ENCODE peak calls at places on chromosomes 11 and 22, in six cellular contexts. P, E, H, J, Y and A are unnamed samples.

GRCh38 chr22:20725987-20726558 is 47.8 kb upstream of the SERPIND1 start:
- DNase-seq in P (no peak), E (peak; percentile 42), H (no peak), J (no peak), Y (no peak), A (no peak)

GRCh38 chr22:29481265-29482000 is 1.4 kb downstream of the NEFH start:
- DNase-seq in P (no peak), E (peak; percentile 4), H (no peak), J (no peak), Y (no peak), A (no peak)

GRCh38 chr11:9802291-9802861 is 138.5 kb downstream of the SWAP70 start:
- DNase-seq in P (no peak), E (peak; percentile 96), H (peak; percentile 83), J (no peak), Y (no peak), A (no peak)

GRCh38 chr11:77592727-77593126 is 3.0 kb downstream of the AQP11 start:
- DNase-seq in P (no peak), E (no peak), H (no peak), J (no peak), Y (no peak), A (no peak)

GRCh38 chr11:118448294-118448693 is 12.0 kb downstream of the KMT2A start:
- DNase-seq in P (no peak), E (peak; percentile 59), H (peak; percentile 33), J (no peak), Y (no peak), A (no peak)

GRCh38 chr22:36881504-36882245 is 20.9 kb downstream of the NCF4 start:
- DNase-seq in P (no peak), E (no peak), H (no peak), J (no peak), Y (no peak), A (no peak)

GRCh38 chr22:27554106-27554814 is 247.3 kb downstream of the MN1 start:
- DNase-seq in P (no peak), E (peak; percentile 31), H (no peak), J (no peak), Y (no peak), A (no peak)

GRCh38 chr11:18741783-18742182 is 15.8 kb upstream of the IGSF22 start:
- DNase-seq in P (no peak), E (no peak), H (no peak), J (no peak), Y (no peak), A (no peak)

GRCh38 chr11:131712897-131713296 is 342.5 kb downstream of the NTM start:
- DNase-seq in P (no peak), E (no peak), H (no peak), J (no peak), Y (no peak), A (no peak)

GRCh38 chr11:62505112-62505783 is 41.4 kb downstream of the AHNAK start:
- DNase-seq in P (no peak), E (no peak), H (no peak), J (no peak), Y (no peak), A (no peak)

GRCh38 chr11:88174627-88175003 is 628 bp downstream of the RAB38 start:
- DNase-seq in P (peak; percentile 24), E (peak; percentile 85), H (peak; percentile 93), J (no peak), Y (peak; percentile 65), A (peak; percentile 55)

GRCh38 chr11:130671801-130672700 is 223.6 kb downstream of the ADAMTS15 start:
- DNase-seq in P (peak; percentile 13), E (peak; percentile 95), H (peak; percentile 61), J (no peak), Y (peak; percentile 63), A (peak; percentile 52)

GRCh38 chr11:115921540-115921939 is 417.3 kb upstream of the CADM1 start:
- DNase-seq in P (no peak), E (no peak), H (no peak), J (no peak), Y (no peak), A (no peak)

GRCh38 chr11:65425105-65425970 is 2.7 kb downstream of the NEAT1 start:
- DNase-seq in P (peak; percentile 87), E (peak; percentile 79), H (peak; percentile 80), J (no peak), Y (no peak), A (peak; percentile 51)

GRCh38 chr11:1111545-1112212 is 37.0 kb downstream of the MUC2 start:
- DNase-seq in P (no peak), E (no peak), H (no peak), J (no peak), Y (no peak), A (no peak)

GRCh38 chr11:66136752-66137123 is 66.7 kb downstream of the PACS1 start:
- DNase-seq in P (peak; percentile 74), E (peak; percentile 65), H (no peak), J (no peak), Y (no peak), A (no peak)

GRCh38 chr11:86292912-86293606 is 9.0 kb upstream of the HIKESHI start:
- DNase-seq in P (no peak), E (no peak), H (no peak), J (no peak), Y (no peak), A (no peak)

GRCh38 chr11:119989422-119989821 is 148.5 kb downstream of the TRIM29 start:
- DNase-seq in P (no peak), E (no peak), H (no peak), J (no peak), Y (no peak), A (no peak)

GRCh38 chr11:65588199-65589054 is 7.2 kb downstream of the KCNK7 start:
- DNase-seq in P (peak; percentile 77), E (peak; percentile 59), H (no peak), J (peak; percentile 65), Y (no peak), A (no peak)

GRCh38 chr11:6351782-6352181 is 31.5 kb upstream of the CAVIN3 start:
- DNase-seq in P (no peak), E (no peak), H (no peak), J (no peak), Y (no peak), A (no peak)

GRCh38 chr11:79333381-79333780 is 107.4 kb downstream of the TENM4 start:
- DNase-seq in P (no peak), E (no peak), H (no peak), J (no peak), Y (no peak), A (no peak)

GRCh38 chr11:114017723-114018122 is 41.8 kb upstream of the ZBTB16 start:
- DNase-seq in P (peak; percentile 13), E (peak; percentile 42), H (peak; percentile 20), J (no peak), Y (no peak), A (peak; percentile 33)

GRCh38 chr11:64727131-64727530 is 4.1 kb upstream of the NRXN2 start:
- DNase-seq in P (no peak), E (no peak), H (no peak), J (no peak), Y (no peak), A (no peak)

GRCh38 chr11:134485316-134485715 is 73.3 kb upstream of the B3GAT1 start:
- DNase-seq in P (no peak), E (no peak), H (no peak), J (no peak), Y (peak; percentile 25), A (no peak)

GRCh38 chr11:58444285-58444684 is 2.2 kb upstream of the OR5B12 start:
- DNase-seq in P (no peak), E (no peak), H (no peak), J (no peak), Y (no peak), A (no peak)

GRCh38 chr11:57566035-57566504 is 1.4 kb downstream of the UBE2L6 start:
- DNase-seq in P (no peak), E (peak; percentile 64), H (peak; percentile 37), J (peak; percentile 33), Y (no peak), A (no peak)

GRCh38 chr11:91804057-91804456 is 420.6 kb upstream of the FAT3 start:
- DNase-seq in P (peak; percentile 29), E (no peak), H (no peak), J (no peak), Y (no peak), A (no peak)

GRCh38 chr11:46296520-46297448 is 19.3 kb downstream of the CREB3L1 start:
- DNase-seq in P (no peak), E (peak; percentile 95), H (no peak), J (no peak), Y (peak; percentile 90), A (no peak)

GRCh38 chr11:118238947-118239346 is 13.2 kb downstream of the MPZL3 start:
- DNase-seq in P (no peak), E (no peak), H (no peak), J (peak; percentile 15), Y (no peak), A (no peak)

GRCh38 chr11:114150671-114151070 is 91.2 kb downstream of the ZBTB16 start:
- DNase-seq in P (no peak), E (no peak), H (no peak), J (no peak), Y (no peak), A (no peak)

GRCh38 chr11:78782725-78783124 is 208.1 kb upstream of the NARS2 start:
- DNase-seq in P (no peak), E (peak; percentile 23), H (no peak), J (no peak), Y (no peak), A (no peak)

GRCh38 chr22:29936186-29936585 is 53.2 kb downstream of the MTMR3 start:
- DNase-seq in P (peak; percentile 5), E (no peak), H (no peak), J (no peak), Y (no peak), A (no peak)

GRCh38 chr11:115317428-115318185 is 186.6 kb downstream of the CADM1 start:
- DNase-seq in P (no peak), E (peak; percentile 22), H (no peak), J (no peak), Y (no peak), A (no peak)